ENCODE peak calls at places on chromosomes 3 and 15, in ten cellular contexts. One of them, this sample, is unnamed.

GRCh38 chr3:17125738-17126137 is 241.0 kb downstream of the PLCL2 start:
- DNase-seq in GM10248: no peak
- DNase-seq in H9: no peak
- DNase-seq in heart right ventricle: no peak
- DNase-seq in dorsolateral prefrontal cortex: no peak
- DNase-seq in A673: no peak
- DNase-seq in heart left ventricle: no peak
- DNase-seq in IMR-90: no peak
- DNase-seq in epithelial cell of esophagus: no peak
- DNase-seq in Peyer's patch: no peak
- DNase-seq in this sample: no peak

GRCh38 chr15:63003836-63004610 is 38.5 kb upstream of the TPM1 start:
- DNase-seq in Peyer's patch: no peak
- DNase-seq in epithelial cell of esophagus: peak; percentile 29
- DNase-seq in A673: no peak
- DNase-seq in dorsolateral prefrontal cortex: no peak
- DNase-seq in GM10248: no peak
- DNase-seq in heart left ventricle: no peak
- DNase-seq in H9: peak; percentile 46
- DNase-seq in IMR-90: no peak
- DNase-seq in heart right ventricle: no peak
- DNase-seq in this sample: no peak

GRCh38 chr3:42185044-42185443 is 80.9 kb downstream of the CCK start:
- DNase-seq in GM10248: no peak
- DNase-seq in heart left ventricle: no peak
- DNase-seq in epithelial cell of esophagus: peak; percentile 83
- DNase-seq in dorsolateral prefrontal cortex: no peak
- DNase-seq in IMR-90: peak; percentile 79
- DNase-seq in H9: no peak
- DNase-seq in Peyer's patch: no peak
- DNase-seq in A673: no peak
- DNase-seq in heart right ventricle: no peak
- DNase-seq in this sample: peak; percentile 14

GRCh38 chr3:171704002-171704401 is 106.3 kb downstream of the PLD1 start:
- DNase-seq in dorsolateral prefrontal cortex: no peak
- DNase-seq in epithelial cell of esophagus: peak; percentile 65
- DNase-seq in heart right ventricle: no peak
- DNase-seq in Peyer's patch: no peak
- DNase-seq in H9: peak; percentile 62
- DNase-seq in heart left ventricle: no peak
- DNase-seq in A673: peak; percentile 77
- DNase-seq in IMR-90: peak; percentile 37
- DNase-seq in GM10248: peak; percentile 19
- DNase-seq in this sample: no peak

GRCh38 chr3:48990636-48991421 is 788 bp downstream of the P4HTM start:
- DNase-seq in A673: no peak
- DNase-seq in GM10248: peak; percentile 41
- DNase-seq in epithelial cell of esophagus: no peak
- DNase-seq in H9: peak; percentile 63
- DNase-seq in dorsolateral prefrontal cortex: no peak
- DNase-seq in heart right ventricle: no peak
- DNase-seq in Peyer's patch: peak; percentile 65
- DNase-seq in heart left ventricle: no peak
- DNase-seq in IMR-90: no peak
- DNase-seq in this sample: no peak

GRCh38 chr3:188153949-188154757 is at the start of gene LPP:
- DNase-seq in dorsolateral prefrontal cortex: peak; percentile 51
- DNase-seq in Peyer's patch: peak; percentile 87
- DNase-seq in A673: peak; percentile 78
- DNase-seq in GM10248: peak; percentile 61
- DNase-seq in H9: peak; percentile 81
- DNase-seq in IMR-90: peak; percentile 77
- DNase-seq in heart right ventricle: peak; percentile 82
- DNase-seq in epithelial cell of esophagus: peak; percentile 61
- DNase-seq in heart left ventricle: peak; percentile 83
- DNase-seq in this sample: peak; percentile 54

GRCh38 chr15:63447277-63447676 is 57.1 kb upstream of the USP3 start:
- DNase-seq in epithelial cell of esophagus: no peak
- DNase-seq in A673: peak; percentile 19
- DNase-seq in H9: no peak
- DNase-seq in IMR-90: no peak
- DNase-seq in Peyer's patch: no peak
- DNase-seq in heart left ventricle: no peak
- DNase-seq in dorsolateral prefrontal cortex: no peak
- DNase-seq in GM10248: no peak
- DNase-seq in heart right ventricle: no peak
- DNase-seq in this sample: no peak

GRCh38 chr15:27183182-27183581 is 212.2 kb downstream of the GABRG3 start:
- DNase-seq in dorsolateral prefrontal cortex: no peak
- DNase-seq in epithelial cell of esophagus: no peak
- DNase-seq in H9: no peak
- DNase-seq in GM10248: no peak
- DNase-seq in A673: no peak
- DNase-seq in Peyer's patch: no peak
- DNase-seq in heart left ventricle: no peak
- DNase-seq in IMR-90: no peak
- DNase-seq in heart right ventricle: no peak
- DNase-seq in this sample: no peak

GRCh38 chr15:97143847-97144711 is 813.6 kb downstream of the NR2F2 start:
- DNase-seq in heart left ventricle: no peak
- DNase-seq in Peyer's patch: no peak
- DNase-seq in IMR-90: no peak
- DNase-seq in GM10248: no peak
- DNase-seq in H9: no peak
- DNase-seq in heart right ventricle: no peak
- DNase-seq in dorsolateral prefrontal cortex: no peak
- DNase-seq in A673: no peak
- DNase-seq in epithelial cell of esophagus: no peak
- DNase-seq in this sample: no peak

GRCh38 chr3:14235003-14235876 is 56.6 kb downstream of the LSM3 start:
- DNase-seq in epithelial cell of esophagus: peak; percentile 73
- DNase-seq in GM10248: no peak
- DNase-seq in heart left ventricle: no peak
- DNase-seq in dorsolateral prefrontal cortex: no peak
- DNase-seq in heart right ventricle: no peak
- DNase-seq in A673: no peak
- DNase-seq in H9: no peak
- DNase-seq in IMR-90: no peak
- DNase-seq in Peyer's patch: peak; percentile 70
- DNase-seq in this sample: no peak
- TF ChIP-seq CTCF in epithelial cell of esophagus: no peak
- TF ChIP-seq CTCF in GM10248: no peak
- TF ChIP-seq CTCF in heart left ventricle: no peak
- TF ChIP-seq CTCF in dorsolateral prefrontal cortex: no peak
- TF ChIP-seq CTCF in heart right ventricle: no peak
- TF ChIP-seq CTCF in A673: no peak
- TF ChIP-seq CTCF in H9: no peak
- TF ChIP-seq CTCF in IMR-90: no peak
- TF ChIP-seq CTCF in Peyer's patch: no peak
- TF ChIP-seq CTCF in this sample: no peak

GRCh38 chr15:41416162-41416741 is 643 bp upstream of the RTF1 start:
- DNase-seq in heart right ventricle: no peak
- DNase-seq in H9: peak; percentile 29
- DNase-seq in A673: no peak
- DNase-seq in GM10248: no peak
- DNase-seq in epithelial cell of esophagus: no peak
- DNase-seq in Peyer's patch: no peak
- DNase-seq in heart left ventricle: no peak
- DNase-seq in IMR-90: no peak
- DNase-seq in dorsolateral prefrontal cortex: no peak
- DNase-seq in this sample: no peak

GRCh38 chr15:41411031-41411430 is 5.9 kb upstream of the RTF1 start:
- DNase-seq in heart right ventricle: no peak
- DNase-seq in epithelial cell of esophagus: peak; percentile 81
- DNase-seq in IMR-90: no peak
- DNase-seq in heart left ventricle: no peak
- DNase-seq in A673: no peak
- DNase-seq in Peyer's patch: no peak
- DNase-seq in H9: no peak
- DNase-seq in GM10248: no peak
- DNase-seq in dorsolateral prefrontal cortex: no peak
- DNase-seq in this sample: no peak

GRCh38 chr15:41407341-41407740 is 5.0 kb upstream of the NDUFAF1 start:
- DNase-seq in A673: no peak
- DNase-seq in heart left ventricle: no peak
- DNase-seq in epithelial cell of esophagus: no peak
- DNase-seq in IMR-90: no peak
- DNase-seq in GM10248: no peak
- DNase-seq in dorsolateral prefrontal cortex: no peak
- DNase-seq in Peyer's patch: no peak
- DNase-seq in heart right ventricle: no peak
- DNase-seq in H9: no peak
- DNase-seq in this sample: no peak

GRCh38 chr15:41416742-41417417 is at the start of gene RTF1:
- DNase-seq in dorsolateral prefrontal cortex: peak; percentile 91
- DNase-seq in IMR-90: peak; percentile 80
- DNase-seq in H9: peak; percentile 95
- DNase-seq in Peyer's patch: peak; percentile 98
- DNase-seq in GM10248: peak; percentile 98
- DNase-seq in A673: peak; percentile 94
- DNase-seq in epithelial cell of esophagus: peak; percentile 90
- DNase-seq in heart right ventricle: peak; percentile 98
- DNase-seq in heart left ventricle: peak; percentile 94
- DNase-seq in this sample: peak; percentile 70

GRCh38 chr15:41411441-41411840 is 5.5 kb upstream of the RTF1 start:
- DNase-seq in IMR-90: no peak
- DNase-seq in H9: no peak
- DNase-seq in Peyer's patch: no peak
- DNase-seq in dorsolateral prefrontal cortex: no peak
- DNase-seq in heart left ventricle: no peak
- DNase-seq in epithelial cell of esophagus: no peak
- DNase-seq in GM10248: no peak
- DNase-seq in heart right ventricle: no peak
- DNase-seq in A673: no peak
- DNase-seq in this sample: no peak
- TF ChIP-seq CTCF in IMR-90: no peak
- TF ChIP-seq CTCF in H9: no peak
- TF ChIP-seq CTCF in Peyer's patch: no peak
- TF ChIP-seq CTCF in dorsolateral prefrontal cortex: no peak
- TF ChIP-seq CTCF in heart left ventricle: no peak
- TF ChIP-seq CTCF in epithelial cell of esophagus: no peak
- TF ChIP-seq CTCF in GM10248: no peak
- TF ChIP-seq CTCF in heart right ventricle: no peak
- TF ChIP-seq CTCF in A673: no peak
- TF ChIP-seq CTCF in this sample: no peak

DNA sequence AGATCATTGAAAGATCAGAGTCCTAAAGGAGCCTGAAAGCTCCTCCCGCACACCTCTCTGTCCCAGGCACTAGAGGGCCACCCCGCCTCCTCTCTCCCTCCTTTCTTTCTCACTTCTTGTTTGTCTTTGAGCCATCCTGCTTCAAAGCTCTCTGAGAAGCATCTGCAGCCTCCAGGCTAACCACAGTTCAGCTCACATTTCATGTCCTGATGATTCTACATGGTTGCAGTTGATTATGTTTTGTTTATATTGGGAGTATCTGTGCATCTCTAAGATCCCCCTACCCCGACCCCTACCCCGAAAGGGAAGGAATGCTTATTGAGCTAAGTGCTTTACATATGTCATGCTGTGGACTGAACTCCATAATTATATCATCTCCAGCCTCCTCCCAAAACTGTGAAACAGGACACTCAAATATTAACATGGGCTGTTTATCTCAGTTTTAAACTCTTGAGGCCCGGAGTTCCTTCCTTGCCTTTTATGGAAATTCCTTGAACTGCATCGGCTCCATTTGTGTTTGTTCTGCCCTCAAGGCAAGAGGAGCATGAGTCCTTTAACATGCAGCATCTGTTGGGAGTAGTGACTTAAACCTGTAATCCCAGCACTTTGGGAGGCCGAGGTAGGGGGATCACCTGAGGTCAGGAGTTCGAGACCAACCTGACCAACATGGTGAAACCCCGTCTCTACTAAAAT is 30.9 kb downstream of the MGLL start:
- DNase-seq in Peyer's patch: peak; percentile 65
- DNase-seq in heart right ventricle: no peak
- DNase-seq in dorsolateral prefrontal cortex: no peak
- DNase-seq in IMR-90: peak; percentile 90
- DNase-seq in epithelial cell of esophagus: peak; percentile 60
- DNase-seq in A673: peak; percentile 26
- DNase-seq in heart left ventricle: no peak
- DNase-seq in GM10248: peak; percentile 81
- DNase-seq in H9: peak; percentile 62
- DNase-seq in this sample: peak; percentile 70
- TF ChIP-seq CTCF in Peyer's patch: peak; percentile 59
- TF ChIP-seq CTCF in heart right ventricle: no peak
- TF ChIP-seq CTCF in dorsolateral prefrontal cortex: peak; percentile 21
- TF ChIP-seq CTCF in IMR-90: peak; percentile 40
- TF ChIP-seq CTCF in epithelial cell of esophagus: peak; percentile 50
- TF ChIP-seq CTCF in A673: peak; percentile 29
- TF ChIP-seq CTCF in heart left ventricle: no peak
- TF ChIP-seq CTCF in GM10248: peak; percentile 67
- TF ChIP-seq CTCF in H9: peak; percentile 59
- TF ChIP-seq CTCF in this sample: peak; percentile 33

GRCh38 chr15:84654689-84655453 is 788 bp upstream of the WDR73 start:
- DNase-seq in Peyer's patch: peak; percentile 84
- DNase-seq in H9: peak; percentile 87
- DNase-seq in GM10248: peak; percentile 67
- DNase-seq in heart left ventricle: peak; percentile 76
- DNase-seq in A673: peak; percentile 94
- DNase-seq in IMR-90: peak; percentile 79
- DNase-seq in heart right ventricle: peak; percentile 78
- DNase-seq in dorsolateral prefrontal cortex: peak; percentile 89
- DNase-seq in epithelial cell of esophagus: peak; percentile 80
- DNase-seq in this sample: peak; percentile 49
- TF ChIP-seq CTCF in Peyer's patch: peak; percentile 74
- TF ChIP-seq CTCF in H9: peak; percentile 70
- TF ChIP-seq CTCF in GM10248: peak; percentile 68
- TF ChIP-seq CTCF in heart left ventricle: peak; percentile 48
- TF ChIP-seq CTCF in A673: peak; percentile 85
- TF ChIP-seq CTCF in IMR-90: peak; percentile 66
- TF ChIP-seq CTCF in heart right ventricle: peak; percentile 55
- TF ChIP-seq CTCF in dorsolateral prefrontal cortex: peak; percentile 81
- TF ChIP-seq CTCF in epithelial cell of esophagus: peak; percentile 75
- TF ChIP-seq CTCF in this sample: peak; percentile 79

GRCh38 chr3:184117649-184118048 is 17.5 kb upstream of the EIF2B5 start:
- DNase-seq in GM10248: no peak
- DNase-seq in epithelial cell of esophagus: peak; percentile 15
- DNase-seq in heart right ventricle: no peak
- DNase-seq in Peyer's patch: no peak
- DNase-seq in heart left ventricle: no peak
- DNase-seq in dorsolateral prefrontal cortex: no peak
- DNase-seq in IMR-90: no peak
- DNase-seq in A673: peak; percentile 65
- DNase-seq in H9: no peak
- DNase-seq in this sample: no peak
- TF ChIP-seq CTCF in GM10248: no peak
- TF ChIP-seq CTCF in epithelial cell of esophagus: no peak
- TF ChIP-seq CTCF in heart right ventricle: no peak
- TF ChIP-seq CTCF in Peyer's patch: peak; percentile 4
- TF ChIP-seq CTCF in heart left ventricle: no peak
- TF ChIP-seq CTCF in dorsolateral prefrontal cortex: no peak
- TF ChIP-seq CTCF in IMR-90: no peak
- TF ChIP-seq CTCF in A673: peak; percentile 53
- TF ChIP-seq CTCF in H9: peak; percentile 35
- TF ChIP-seq CTCF in this sample: no peak

This sample was measured in AG09319.